ENCODE peak calls at places on chromosomes 4 and X, in six cellular contexts. One of them, this sample, is unnamed.

GRCh38 chr4:182877326-182877883 is 39.8 kb downstream of the DCTD start:
- DNase-seq in stimulated activated CD4-positive, alpha-beta T cell treated with anti-CD3 and anti-CD28 coated beads, Interleukin-1b, Interleukin-23, amount 100 ng/mL, for 48 hours: no peak
- DNase-seq in activated CD4-positive, alpha-beta memory T cell treated with anti-CD3 and anti-CD28 coated beads, Interleukin-2, amount 10 ng/mL, durations not matched to agents 7 days and 5 days: no peak
- DNase-seq in D341Med: no peak
- DNase-seq in fibroblast of pulmonary artery: no peak
- DNase-seq in body of pancreas: no peak
- DNase-seq in this sample: no peak

GRCh38 chr4:114941522-114941921 is 171.9 kb downstream of the NDST4 start:
- DNase-seq in body of pancreas: no peak
- DNase-seq in activated CD4-positive, alpha-beta memory T cell treated with anti-CD3 and anti-CD28 coated beads, Interleukin-2, amount 10 ng/mL, durations not matched to agents 7 days and 5 days: no peak
- DNase-seq in D341Med: no peak
- DNase-seq in fibroblast of pulmonary artery: no peak
- DNase-seq in stimulated activated CD4-positive, alpha-beta T cell treated with anti-CD3 and anti-CD28 coated beads, Interleukin-1b, Interleukin-23, amount 100 ng/mL, for 48 hours: no peak
- DNase-seq in this sample: no peak

GRCh38 chr4:5051210-5051691 is at the start of gene STK32B:
- DNase-seq in fibroblast of pulmonary artery: peak
- DNase-seq in D341Med: peak
- DNase-seq in body of pancreas: peak
- DNase-seq in stimulated activated CD4-positive, alpha-beta T cell treated with anti-CD3 and anti-CD28 coated beads, Interleukin-1b, Interleukin-23, amount 100 ng/mL, for 48 hours: peak
- DNase-seq in activated CD4-positive, alpha-beta memory T cell treated with anti-CD3 and anti-CD28 coated beads, Interleukin-2, amount 10 ng/mL, durations not matched to agents 7 days and 5 days: peak
- DNase-seq in this sample: peak

GRCh38 chr4:80360102-80360501 is 24.6 kb downstream of the CFAP299 start:
- DNase-seq in activated CD4-positive, alpha-beta memory T cell treated with anti-CD3 and anti-CD28 coated beads, Interleukin-2, amount 10 ng/mL, durations not matched to agents 7 days and 5 days: no peak
- DNase-seq in stimulated activated CD4-positive, alpha-beta T cell treated with anti-CD3 and anti-CD28 coated beads, Interleukin-1b, Interleukin-23, amount 100 ng/mL, for 48 hours: no peak
- DNase-seq in D341Med: no peak
- DNase-seq in body of pancreas: no peak
- DNase-seq in fibroblast of pulmonary artery: no peak
- DNase-seq in this sample: no peak

GRCh38 chrX:39309721-39310152 is 508.5 kb downstream of the MID1IP1 start:
- DNase-seq in activated CD4-positive, alpha-beta memory T cell treated with anti-CD3 and anti-CD28 coated beads, Interleukin-2, amount 10 ng/mL, durations not matched to agents 7 days and 5 days: peak
- DNase-seq in stimulated activated CD4-positive, alpha-beta T cell treated with anti-CD3 and anti-CD28 coated beads, Interleukin-1b, Interleukin-23, amount 100 ng/mL, for 48 hours: peak
- DNase-seq in D341Med: no peak
- DNase-seq in fibroblast of pulmonary artery: peak
- DNase-seq in body of pancreas: no peak
- DNase-seq in this sample: no peak

GRCh38 chr4:181593703-181594102 is 649.5 kb upstream of the TENM3 start:
- DNase-seq in D341Med: no peak
- DNase-seq in body of pancreas: no peak
- DNase-seq in stimulated activated CD4-positive, alpha-beta T cell treated with anti-CD3 and anti-CD28 coated beads, Interleukin-1b, Interleukin-23, amount 100 ng/mL, for 48 hours: no peak
- DNase-seq in activated CD4-positive, alpha-beta memory T cell treated with anti-CD3 and anti-CD28 coated beads, Interleukin-2, amount 10 ng/mL, durations not matched to agents 7 days and 5 days: no peak
- DNase-seq in fibroblast of pulmonary artery: no peak
- DNase-seq in this sample: no peak

GRCh38 chrX:135000516-135000915 is 9.7 kb downstream of the SMIM10 start:
- DNase-seq in fibroblast of pulmonary artery: no peak
- DNase-seq in body of pancreas: no peak
- DNase-seq in D341Med: no peak
- DNase-seq in stimulated activated CD4-positive, alpha-beta T cell treated with anti-CD3 and anti-CD28 coated beads, Interleukin-1b, Interleukin-23, amount 100 ng/mL, for 48 hours: no peak
- DNase-seq in activated CD4-positive, alpha-beta memory T cell treated with anti-CD3 and anti-CD28 coated beads, Interleukin-2, amount 10 ng/mL, durations not matched to agents 7 days and 5 days: no peak
- DNase-seq in this sample: no peak

GRCh38 chr4:19349416-19349815 is 902.3 kb upstream of the SLIT2 start:
- DNase-seq in body of pancreas: no peak
- DNase-seq in activated CD4-positive, alpha-beta memory T cell treated with anti-CD3 and anti-CD28 coated beads, Interleukin-2, amount 10 ng/mL, durations not matched to agents 7 days and 5 days: no peak
- DNase-seq in D341Med: no peak
- DNase-seq in fibroblast of pulmonary artery: no peak
- DNase-seq in stimulated activated CD4-positive, alpha-beta T cell treated with anti-CD3 and anti-CD28 coated beads, Interleukin-1b, Interleukin-23, amount 100 ng/mL, for 48 hours: no peak
- DNase-seq in this sample: no peak

GRCh38 chrX:38636949-38637819 is 75.8 kb downstream of the TSPAN7 start:
- DNase-seq in body of pancreas: peak
- DNase-seq in activated CD4-positive, alpha-beta memory T cell treated with anti-CD3 and anti-CD28 coated beads, Interleukin-2, amount 10 ng/mL, durations not matched to agents 7 days and 5 days: no peak
- DNase-seq in D341Med: no peak
- DNase-seq in stimulated activated CD4-positive, alpha-beta T cell treated with anti-CD3 and anti-CD28 coated beads, Interleukin-1b, Interleukin-23, amount 100 ng/mL, for 48 hours: no peak
- DNase-seq in fibroblast of pulmonary artery: no peak
- DNase-seq in this sample: no peak

GRCh38 chr4:159447296-159447695 is 344.4 kb downstream of the RAPGEF2 start:
- DNase-seq in body of pancreas: no peak
- DNase-seq in fibroblast of pulmonary artery: peak
- DNase-seq in stimulated activated CD4-positive, alpha-beta T cell treated with anti-CD3 and anti-CD28 coated beads, Interleukin-1b, Interleukin-23, amount 100 ng/mL, for 48 hours: no peak
- DNase-seq in activated CD4-positive, alpha-beta memory T cell treated with anti-CD3 and anti-CD28 coated beads, Interleukin-2, amount 10 ng/mL, durations not matched to agents 7 days and 5 days: no peak
- DNase-seq in D341Med: no peak
- DNase-seq in this sample: no peak

GRCh38 chr4:107314156-107314555 is 278.0 kb upstream of the DKK2 start:
- DNase-seq in stimulated activated CD4-positive, alpha-beta T cell treated with anti-CD3 and anti-CD28 coated beads, Interleukin-1b, Interleukin-23, amount 100 ng/mL, for 48 hours: no peak
- DNase-seq in activated CD4-positive, alpha-beta memory T cell treated with anti-CD3 and anti-CD28 coated beads, Interleukin-2, amount 10 ng/mL, durations not matched to agents 7 days and 5 days: no peak
- DNase-seq in fibroblast of pulmonary artery: no peak
- DNase-seq in D341Med: no peak
- DNase-seq in body of pancreas: no peak
- DNase-seq in this sample: no peak

GRCh38 chr4:80112236-80112635 is 39.2 kb upstream of the ANTXR2 start:
- DNase-seq in D341Med: no peak
- DNase-seq in activated CD4-positive, alpha-beta memory T cell treated with anti-CD3 and anti-CD28 coated beads, Interleukin-2, amount 10 ng/mL, durations not matched to agents 7 days and 5 days: no peak
- DNase-seq in fibroblast of pulmonary artery: peak
- DNase-seq in stimulated activated CD4-positive, alpha-beta T cell treated with anti-CD3 and anti-CD28 coated beads, Interleukin-1b, Interleukin-23, amount 100 ng/mL, for 48 hours: no peak
- DNase-seq in body of pancreas: no peak
- DNase-seq in this sample: no peak

GRCh38 chr4:176676901-176677300 is 115.8 kb downstream of the VEGFC start:
- DNase-seq in D341Med: no peak
- DNase-seq in body of pancreas: no peak
- DNase-seq in activated CD4-positive, alpha-beta memory T cell treated with anti-CD3 and anti-CD28 coated beads, Interleukin-2, amount 10 ng/mL, durations not matched to agents 7 days and 5 days: no peak
- DNase-seq in fibroblast of pulmonary artery: no peak
- DNase-seq in stimulated activated CD4-positive, alpha-beta T cell treated with anti-CD3 and anti-CD28 coated beads, Interleukin-1b, Interleukin-23, amount 100 ng/mL, for 48 hours: no peak
- DNase-seq in this sample: no peak